ENCODE peak calls at places on chromosomes 13 and 19, in four cellular contexts. E is AG04449, U is AG09309, T is right lobe of liver. L is an unnamed sample.

GRCh38 chr13:48945626-48946025 is 30.1 kb upstream of the FNDC3A start:
- DNase-seq in E (no peak), U (no peak), T (no peak), L (no peak)

GRCh38 chr13:30907167-30907761 is 1.2 kb downstream of the MEDAG start:
- DNase-seq in E (no peak), U (no peak), T (no peak), L (peak; percentile 42)

GRCh38 chr19:31314156-31314555 is 35.1 kb downstream of the TSHZ3 start:
- DNase-seq in E (no peak), U (no peak), T (no peak), L (no peak)

GRCh38 chr19:32872391-32872790 is 2.8 kb upstream of the SLC7A9 start:
- DNase-seq in E (no peak), U (no peak), T (no peak), L (no peak)

GRCh38 chr13:57138988-57139387 is 1.7 kb upstream of the PRR20A start:
- DNase-seq in E (no peak), U (no peak), T (no peak), L (no peak)

GRCh38 chr13:41645313-41645712 is 188.0 kb downstream of the RGCC start:
- DNase-seq in E (peak; percentile 59), U (peak; percentile 85), T (peak; percentile 44), L (peak; percentile 38)

GRCh38 chr19:1599460-1599846 is 5.8 kb downstream of the UQCR11 start:
- DNase-seq in E (no peak), U (no peak), T (no peak), L (no peak)

GRCh38 chr19:18439910-18440237 is 1.9 kb upstream of the ISYNA1 start:
- DNase-seq in E (no peak), U (no peak), T (no peak), L (no peak)

GRCh38 chr13:40969169-40969901 is 49.8 kb downstream of the ELF1 start:
- DNase-seq in E (no peak), U (no peak), T (no peak), L (no peak)

GRCh38 chr13:30373727-30374126 is 48.6 kb upstream of the UBE2L5 start:
- DNase-seq in E (no peak), U (no peak), T (no peak), L (no peak)

GRCh38 chr19:51503428-51503827 is 1.8 kb upstream of the SIGLEC12 start:
- DNase-seq in E (no peak), U (no peak), T (no peak), L (no peak)

GRCh38 chr19:3234800-3235199 is 10.3 kb downstream of the CELF5 start:
- DNase-seq in E (no peak), U (no peak), T (no peak), L (no peak)

GRCh38 chr19:4380254-4380727 is 20.1 kb downstream of the SH3GL1 start:
- DNase-seq in E (no peak), U (no peak), T (no peak), L (no peak)

GRCh38 chr19:43923875-43924274 is 11.2 kb downstream of the ZNF45 start:
- DNase-seq in E (no peak), U (no peak), T (no peak), L (no peak)

GRCh38 chr13:101970339-101970738 is 431.5 kb downstream of the FGF14 start:
- DNase-seq in E (no peak), U (no peak), T (no peak), L (no peak)

GRCh38 chr13:20669162-20669561 is 34.3 kb upstream of the IL17D start:
- DNase-seq in E (no peak), U (no peak), T (no peak), L (no peak)

GRCh38 chr13:106446011-106446410 is 89.5 kb downstream of the EFNB2 start:
- DNase-seq in E (no peak), U (no peak), T (no peak), L (no peak)

GRCh38 chr13:65154661-65155447 is 2075.3 kb downstream of the PCDH9 start:
- DNase-seq in E (no peak), U (no peak), T (no peak), L (no peak)

GRCh38 chr19:47256688-47257410 is 524 bp downstream of the CCDC9 start:
- DNase-seq in E (peak; percentile 92), U (peak; percentile 95), T (peak; percentile 100), L (peak; percentile 96)

GRCh38 chr13:85864963-85865530 is 65.8 kb upstream of the SLITRK6 start:
- DNase-seq in E (no peak), U (no peak), T (no peak), L (no peak)

GRCh38 chr13:99027260-99027659 is 49.4 kb upstream of the DOCK9 start:
- DNase-seq in E (no peak), U (no peak), T (no peak), L (no peak)

GRCh38 chr13:93535256-93535655 is 308.6 kb downstream of the GPC6 start:
- DNase-seq in E (peak; percentile 31), U (no peak), T (no peak), L (no peak)

GRCh38 chr13:113803409-113804016 is 44.5 kb downstream of the TMEM255B start:
- DNase-seq in E (no peak), U (no peak), T (no peak), L (no peak)

GRCh38 chr13:114212096-114212495 is 22.6 kb upstream of the CDC16 start:
- DNase-seq in E (no peak), U (no peak), T (no peak), L (no peak)

GRCh38 chr19:329876-330275 is 14.7 kb downstream of the MIER2 start:
- DNase-seq in E (no peak), U (no peak), T (no peak), L (no peak)

GRCh38 chr19:15971217-15971616 is 22.4 kb downstream of the OR10H4 start:
- DNase-seq in E (no peak), U (no peak), T (no peak), L (no peak)
- TF ChIP-seq CTCF in E (no peak), U (no peak), T (peak; percentile 34), L (no peak)

GRCh38 chr13:24184855-24185254 is 24.3 kb downstream of the SPATA13 start:
- DNase-seq in E (no peak), U (no peak), T (no peak), L (no peak)
- H3K4me3 ChIP-seq in E (no peak overlapping the region), U (no peak overlapping the region), T (no peak overlapping the region), L (no peak overlapping the region)

DNA sequence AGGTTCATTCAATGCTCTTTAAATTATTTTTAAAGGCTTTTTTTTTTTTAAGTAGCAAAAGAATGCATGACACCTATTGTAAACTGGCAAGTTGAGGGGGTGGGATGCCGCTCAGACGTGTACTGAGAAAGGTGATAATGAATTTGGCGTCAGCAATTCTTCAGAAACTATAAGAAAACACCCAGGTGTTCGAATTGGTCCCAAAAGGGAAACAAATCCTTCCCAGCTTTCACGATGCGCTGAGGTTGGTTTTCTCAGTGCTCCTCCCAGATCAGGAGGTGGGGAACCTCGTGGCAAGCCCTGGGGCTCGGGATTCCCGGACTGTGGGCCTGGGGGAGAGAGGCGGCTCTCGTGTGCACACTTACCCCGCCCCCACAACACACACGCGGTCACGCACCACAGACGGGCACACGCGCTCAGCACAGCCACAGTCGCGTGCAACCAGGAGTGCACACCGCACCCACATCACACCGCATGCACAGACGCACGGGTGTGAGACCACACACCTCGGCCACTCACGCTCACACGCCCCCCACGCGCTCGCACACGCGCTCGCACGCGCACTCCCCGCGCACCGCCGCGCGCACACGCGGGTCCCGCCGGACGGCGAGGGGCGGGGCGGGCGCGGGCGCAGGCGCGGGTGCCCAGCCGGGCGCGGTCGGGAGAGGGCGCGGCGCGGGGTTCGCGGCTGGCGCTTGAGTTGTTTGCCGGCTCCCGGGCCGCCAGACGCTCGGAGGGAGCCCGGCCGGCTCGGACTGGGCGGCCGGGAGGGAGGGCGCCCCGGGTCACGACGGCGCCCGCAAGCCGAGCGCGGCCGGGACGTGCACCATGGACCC is at the start of gene FAM124A:
- DNase-seq in E (no peak), U (no peak), T (peak; percentile 41), L (no peak)
- TF ChIP-seq CTCF in E (peak; percentile 11), U (no peak), T (no peak), L (peak; percentile 1)

GRCh38 chr13:37682496-37682895 is 83.9 kb upstream of the POSTN start:
- DNase-seq in E (no peak), U (no peak), T (no peak), L (no peak)

GRCh38 chr13:37685206-37685605 is 86.6 kb upstream of the POSTN start:
- DNase-seq in E (no peak), U (no peak), T (no peak), L (no peak)

GRCh38 chr13:37679043-37679442 is 80.5 kb upstream of the POSTN start:
- DNase-seq in E (no peak), U (no peak), T (no peak), L (no peak)

GRCh38 chr13:37680137-37680536 is 81.6 kb upstream of the POSTN start:
- DNase-seq in E (no peak), U (no peak), T (no peak), L (no peak)

GRCh38 chr13:37681295-37682032 is 82.9 kb upstream of the POSTN start:
- DNase-seq in E (peak; percentile 69), U (peak; percentile 76), T (no peak), L (no peak)
- H3K4me3 ChIP-seq in E (no peak overlapping the region), U (no peak overlapping the region), T (no peak overlapping the region), L (no peak overlapping the region)

GRCh38 chr19:35199481-35199880 is 29.1 kb downstream of the FAM187B start:
- DNase-seq in E (no peak), U (no peak), T (no peak), L (no peak)

GRCh38 chr19:35195822-35196221 is 32.7 kb downstream of the FAM187B start:
- DNase-seq in E (no peak), U (peak; percentile 34), T (no peak), L (no peak)

GRCh38 chr19:35194022-35194984 is 34.2 kb downstream of the FAM187B start:
- DNase-seq in E (no peak), U (no peak), T (no peak), L (no peak)
- TF ChIP-seq CTCF in E (no peak), U (no peak), T (no peak), L (no peak)

GRCh38 chr19:45814851-45815481 is at the start of gene RSPH6A:
- DNase-seq in E (no peak), U (no peak), T (no peak), L (no peak)
- H3K4me3 ChIP-seq in E (no peak within 1 kb of the TSS), U (no peak within 1 kb of the TSS), T (no peak within 1 kb of the TSS), L (no peak within 1 kb of the TSS)

GRCh38 chr13:90868321-90868920 is 479.1 kb upstream of the MIR17HG start:
- DNase-seq in E (no peak), U (no peak), T (no peak), L (no peak)

GRCh38 chr13:90872491-90873025 is 474.9 kb upstream of the MIR17HG start:
- DNase-seq in E (no peak), U (no peak), T (no peak), L (no peak)

GRCh38 chr13:90869580-90869979 is 477.9 kb upstream of the MIR17HG start:
- DNase-seq in E (no peak), U (no peak), T (no peak), L (no peak)

GRCh38 chr13:90867336-90867683 is 480.2 kb upstream of the MIR17HG start:
- DNase-seq in E (no peak), U (peak; percentile 16), T (peak; percentile 34), L (peak; percentile 38)
- TF ChIP-seq CTCF in E (peak; percentile 46), U (peak; percentile 73), T (peak; percentile 43), L (peak; percentile 66)